ENCODE peak calls at places on chromosomes 5 and 9, in six cellular contexts. M, B, J, S, U and L are unnamed samples.

GRCh38 chr5:113061851-113062631 is 85.4 kb downstream of the DCP2 start:
- DNase-seq in B (peak; percentile 79), M (no peak), S (no peak), U (no peak), J (no peak), L (no peak)

GRCh38 chr9:130095872-130096271 is 42.2 kb downstream of the GPR107 start:
- DNase-seq in B (no peak), S (no peak), M (no peak), U (peak; percentile 31), J (no peak), L (no peak)

GRCh38 chr9:22240619-22241018 is 206.0 kb upstream of the DMRTA1 start:
- DNase-seq in M (peak; percentile 20), J (no peak), S (no peak), U (peak; percentile 54), B (peak; percentile 72), L (no peak)

GRCh38 chr5:108989761-108990392 is 242.2 kb downstream of the FER start:
- DNase-seq in M (no peak), S (no peak), J (no peak), U (no peak), B (no peak), L (no peak)

GRCh38 chr5:60223342-60223741 is 329.8 kb upstream of the PDE4D start:
- DNase-seq in M (no peak), S (no peak), J (no peak), B (peak; percentile 42), U (no peak), L (no peak)

GRCh38 chr5:125291447-125291846 is 545.0 kb upstream of the ZNF608 start:
- DNase-seq in B (no peak), U (no peak), S (no peak), J (no peak), M (no peak), L (no peak)

GRCh38 chr5:159412284-159413046 is 82.2 kb upstream of the IL12B start:
- DNase-seq in B (peak; percentile 4), M (peak; percentile 56), S (peak; percentile 23), J (no peak), U (peak; percentile 76), L (no peak)

GRCh38 chr5:123125172-123125508 is 36.1 kb downstream of the PRDM6 start:
- DNase-seq in U (no peak), B (no peak), J (no peak), M (no peak), S (no peak), L (no peak)

GRCh38 chr5:169974121-169974770 is 6.0 kb downstream of the INSYN2B start:
- DNase-seq in B (no peak), M (no peak), S (no peak), J (no peak), U (no peak), L (no peak)

GRCh38 chr5:73268826-73269225 is 95.8 kb downstream of the TMEM174 start:
- DNase-seq in U (no peak), M (no peak), J (no peak), B (no peak), S (no peak), L (no peak)

GRCh38 chr9:18238254-18238653 is 235.7 kb upstream of the ADAMTSL1 start:
- DNase-seq in B (peak; percentile 75), U (no peak), M (no peak), S (no peak), J (no peak), L (peak; percentile 90)

GRCh38 chr9:129863059-129863690 is 27.9 kb downstream of the USP20 start:
- DNase-seq in U (no peak), J (no peak), B (no peak), S (peak; percentile 32), M (no peak), L (peak; percentile 90)

GRCh38 chr5:78005021-78005785 is 229.1 kb upstream of the TBCA start:
- DNase-seq in U (no peak), S (no peak), B (no peak), J (no peak), M (no peak), L (no peak)

GRCh38 chr5:128213340-128213739 is 129.8 kb downstream of the SLC12A2 start:
- DNase-seq in M (peak; percentile 9), B (peak; percentile 72), J (no peak), U (peak; percentile 78), S (no peak), L (no peak)

GRCh38 chr9:84939766-84940165 is 270.2 kb downstream of the NTRK2 start:
- DNase-seq in J (no peak), U (no peak), B (peak; percentile 59), M (no peak), S (no peak), L (no peak)

GRCh38 chr5:34648522-34649158 is 7.5 kb upstream of the RAI14 start:
- DNase-seq in S (no peak), M (no peak), U (no peak), J (no peak), B (peak; percentile 29), L (no peak)

GRCh38 chr9:18457498-18457897 is 16.5 kb upstream of the ADAMTSL1 start:
- DNase-seq in B (peak; percentile 10), J (no peak), S (no peak), U (no peak), M (no peak), L (no peak)

GRCh38 chr5:82159014-82159413 is 119.1 kb downstream of the RPS23 start:
- DNase-seq in J (no peak), U (no peak), M (no peak), S (no peak), B (peak; percentile 83), L (no peak)

GRCh38 chr9:88691811-88692210 is 156.8 kb downstream of the NXNL2 start:
- DNase-seq in S (no peak), M (no peak), U (peak; percentile 7), J (no peak), B (no peak), L (no peak)

GRCh38 chr9:36858805-36859375 is 175.2 kb downstream of the PAX5 start:
- DNase-seq in U (no peak), S (no peak), J (no peak), B (peak; percentile 12), M (no peak), L (peak; percentile 69)

GRCh38 chr5:116320486-116320885 is 235.7 kb downstream of the COMMD10 start:
- DNase-seq in S (no peak), M (no peak), B (no peak), J (no peak), U (no peak), L (no peak)

GRCh38 chr5:16529319-16529718 is 63.7 kb upstream of the ZNF622 start:
- DNase-seq in M (no peak), B (no peak), S (no peak), J (no peak), U (no peak), L (no peak)